ENCODE peak calls at places on chromosomes 6 and 20, in seven cellular contexts. L is NCI-H1092 treated with DMSO at 0.1 percent for 48 hours; M is activated CD4-positive, CD25-positive, alpha-beta regulatory T cell; R is HTR-8/SVneo; G is colonic mucosa; I is naive thymus-derived CD4-positive, alpha-beta T cell; S is WTC11. K is an unnamed sample.
A peak's percentile ranks its signal among the peaks of the same experiment; 100 is the strongest.

GRCh38 chr20:41387433-41387832 is 20.8 kb upstream of the EMILIN3 start:
- DNase-seq in G (no peak), R (no peak), I (no peak), L (no peak), S (peak; percentile 60), M (no peak), K (no peak)

GRCh38 chr20:38610521-38610920 is 8.9 kb downstream of the ARHGAP40 start:
- DNase-seq in I (no peak), R (peak; percentile 76), L (no peak), M (no peak), G (no peak), S (no peak), K (no peak)

GRCh38 chr6:11275598-11275997 is 43.1 kb upstream of the NEDD9 start:
- DNase-seq in G (peak; percentile 68), M (no peak), L (no peak), S (no peak), I (peak; percentile 20), R (no peak), K (no peak)

GRCh38 chr6:29813809-29814208 is 13.8 kb upstream of the HLA-G start:
- DNase-seq in L (no peak), M (no peak), G (no peak), S (no peak), R (peak; percentile 33), I (no peak), K (no peak)

GRCh38 chr6:7311920-7312615 is 931 bp downstream of the SSR1 start:
- DNase-seq in G (no peak), S (no peak), M (no peak), I (peak; percentile 1), L (no peak), R (no peak), K (no peak)

GRCh38 chr6:153083869-153084268 is 47.2 kb downstream of the RGS17 start:
- DNase-seq in R (no peak), G (no peak), M (no peak), I (no peak), S (no peak), L (no peak), K (no peak)

GRCh38 chr6:154510144-154510905 is at the start of gene CNKSR3:
- DNase-seq in G (peak; percentile 88), M (no peak), I (no peak), R (peak; percentile 81), L (peak; percentile 96), S (peak; percentile 97), K (no peak)

GRCh38 chr6:74574794-74575193 is 631.1 kb downstream of the COL12A1 start:
- DNase-seq in I (no peak), R (no peak), S (no peak), M (no peak), G (no peak), L (no peak), K (no peak)

GRCh38 chr6:75532521-75532920 is 38.9 kb upstream of the FILIP1 start:
- DNase-seq in G (no peak), I (no peak), S (no peak), R (peak; percentile 4), M (no peak), L (no peak), K (no peak)

GRCh38 chr6:17045581-17046322 is 56.1 kb upstream of the STMND1 start:
- DNase-seq in S (no peak), M (no peak), R (no peak), G (no peak), I (no peak), L (no peak), K (no peak)

GRCh38 chr6:8180327-8181161 is 78.2 kb upstream of the EEF1E1 start:
- DNase-seq in S (no peak), R (peak; percentile 75), L (no peak), G (no peak), I (no peak), M (no peak), K (no peak)

GRCh38 chr20:38997622-38998021 is 35.5 kb downstream of the DHX35 start:
- DNase-seq in G (no peak), R (no peak), I (no peak), M (no peak), L (no peak), S (no peak), K (no peak)

GRCh38 chr6:35710241-35710847 is 21.6 kb upstream of the FKBP5 start:
- DNase-seq in R (no peak), M (no peak), L (no peak), S (no peak), I (no peak), G (no peak), K (no peak)

GRCh38 chr6:159193923-159194322 is 24.7 kb downstream of the FNDC1 start:
- DNase-seq in I (no peak), L (no peak), M (no peak), R (no peak), G (no peak), S (no peak), K (no peak)

GRCh38 chr20:3420211-3420707 is 12.8 kb upstream of the DNAAF9 start:
- DNase-seq in R (no peak), I (peak; percentile 9), S (no peak), G (peak; percentile 28), L (peak; percentile 7), M (peak; percentile 8), K (peak; percentile 1)

GRCh38 chr20:46089076-46089337 is 755 bp downstream of the NCOA5 start:
- DNase-seq in I (no peak), R (no peak), M (no peak), L (no peak), G (no peak), S (no peak), K (no peak)

GRCh38 chr6:33248643-33248931 is 23.1 kb downstream of the VPS52 start:
- DNase-seq in M (peak; percentile 45), L (peak; percentile 28), I (no peak), G (no peak), R (no peak), S (no peak), K (no peak)

GRCh38 chr6:87714093-87714809 is 12.2 kb upstream of the AKIRIN2 start:
- DNase-seq in L (no peak), R (no peak), G (no peak), M (no peak), S (no peak), I (no peak), K (no peak)

GRCh38 chr6:315226-315625 is 22.9 kb downstream of the DUSP22 start:
- DNase-seq in L (no peak), R (no peak), G (no peak), S (no peak), M (no peak), I (no peak), K (no peak)

GRCh38 chr6:138597336-138597735 is 98.0 kb upstream of the NHSL1 start:
- DNase-seq in R (no peak), M (no peak), I (no peak), L (no peak), G (no peak), S (no peak), K (no peak)

GRCh38 chr6:41655706-41656668 is 17.7 kb downstream of the MDFI start:
- DNase-seq in I (no peak), R (peak; percentile 32), S (no peak), L (no peak), M (no peak), G (no peak), K (no peak)

GRCh38 chr6:109454483-109455160 is 950 bp downstream of the MICAL1 start:
- DNase-seq in I (peak; percentile 81), S (no peak), G (peak; percentile 51), L (peak; percentile 69), R (peak; percentile 25), M (peak; percentile 45), K (peak; percentile 79)

GRCh38 chr6:92538296-92538695 is 881.1 kb downstream of the EPHA7 start:
- DNase-seq in L (no peak), S (no peak), R (no peak), M (no peak), G (no peak), I (no peak), K (no peak)

GRCh38 chr6:148435386-148435785 is 92.7 kb downstream of the SASH1 start:
- DNase-seq in R (peak; percentile 24), L (no peak), S (no peak), I (no peak), G (no peak), M (no peak), K (no peak)

GRCh38 chr6:75691012-75691411 is 58.0 kb upstream of the MYO6 start:
- DNase-seq in G (no peak), M (no peak), S (no peak), I (no peak), L (no peak), R (no peak), K (no peak)

GRCh38 chr6:150016324-150017185 is 8.8 kb downstream of the RAET1L start:
- DNase-seq in S (no peak), M (no peak), G (peak; percentile 65), R (peak; percentile 42), I (peak; percentile 71), L (peak; percentile 57), K (peak; percentile 20)

GRCh38 chr6:90298459-90299053 is 1.9 kb upstream of the BACH2 start:
- DNase-seq in I (no peak), G (no peak), S (no peak), R (no peak), L (no peak), M (no peak), K (no peak)